ENCODE peak calls at places on chromosome 9, in eight cellular contexts. Y, R, A, U, S, I, M and X are unnamed samples.

GRCh38 chr9:92992549-92992948 is 45.2 kb downstream of the FGD3 start:
- DNase-seq in M (no peak), S (no peak), R (no peak), Y (no peak), I (no peak), A (no peak), U (no peak), X (no peak)

GRCh38 chr9:108271646-108272349 is 584.0 kb downstream of the ACTL7B start:
- DNase-seq in S (peak), R (no peak), U (no peak), I (no peak), A (peak), M (peak), Y (no peak), X (no peak)

GRCh38 chr9:98158071-98158791 is 34.2 kb downstream of the CORO2A start:
- DNase-seq in U (no peak), A (no peak), S (no peak), M (peak), R (no peak), I (no peak), Y (no peak), X (no peak)

GRCh38 chr9:113562653-113563381 is 99.3 kb downstream of the RGS3 start:
- DNase-seq in R (no peak), A (no peak), Y (no peak), U (no peak), I (no peak), M (no peak), S (peak), X (no peak)

GRCh38 chr9:128771745-128772519 is at the start of gene ZER1:
- DNase-seq in A (peak), I (peak), M (peak), R (peak), S (peak), Y (peak), U (peak), X (no peak)

GRCh38 chr9:7979591-7979990 is 180.0 kb upstream of the DMAC1 start:
- DNase-seq in U (no peak), M (no peak), S (no peak), R (no peak), I (no peak), Y (no peak), A (no peak), X (no peak)

GRCh38 chr9:112439171-112439570 is 47.5 kb upstream of the KIAA1958 start:
- DNase-seq in Y (no peak), R (no peak), S (no peak), A (no peak), I (no peak), U (no peak), M (no peak), X (no peak)

GRCh38 chr9:97802276-97802675 is 50.8 kb upstream of the FOXE1 start:
- DNase-seq in Y (no peak), I (no peak), S (no peak), U (no peak), A (no peak), R (no peak), M (peak), X (no peak)

GRCh38 chr9:131677445-131678180 is 62.3 kb downstream of the RAPGEF1 start:
- DNase-seq in I (no peak), U (no peak), A (no peak), M (peak), Y (no peak), R (no peak), S (no peak), X (no peak)

GRCh38 chr9:38057416-38058195 is 11.4 kb downstream of the SHB start:
- DNase-seq in M (no peak), S (no peak), Y (no peak), I (no peak), U (no peak), A (no peak), R (no peak), X (no peak)

GRCh38 chr9:92754091-92754740 is 10.4 kb downstream of the BICD2 start:
- DNase-seq in U (no peak), S (peak), A (no peak), M (no peak), R (no peak), Y (no peak), I (no peak), X (no peak)

GRCh38 chr9:96209407-96210031 is 92.5 kb downstream of the HSD17B3 start:
- DNase-seq in S (no peak), R (no peak), I (no peak), M (no peak), Y (no peak), U (no peak), A (no peak), X (no peak)

GRCh38 chr9:70979971-70980370 is 141.4 kb downstream of the TRPM3 start:
- DNase-seq in M (no peak), A (no peak), R (no peak), S (no peak), Y (no peak), I (no peak), U (no peak), X (no peak)

GRCh38 chr9:80049096-80049495 is 477.3 kb downstream of the TLE4 start:
- DNase-seq in R (no peak), S (no peak), U (no peak), I (no peak), Y (no peak), M (no peak), A (no peak), X (no peak)

GRCh38 chr9:89477395-89477794 is 20.5 kb downstream of the SEMA4D start:
- DNase-seq in M (no peak), S (no peak), A (no peak), Y (no peak), I (no peak), U (no peak), R (no peak), X (no peak)

GRCh38 chr9:126151671-126152050 is 175.0 kb upstream of the MVB12B start:
- DNase-seq in S (peak), R (no peak), A (no peak), I (no peak), M (no peak), U (no peak), Y (no peak), X (peak)

GRCh38 chr9:22508790-22509189 is 62.2 kb downstream of the DMRTA1 start:
- DNase-seq in Y (no peak), A (no peak), I (no peak), S (no peak), R (no peak), U (no peak), M (no peak), X (no peak)

GRCh38 chr9:306907-307306 is 92.2 kb downstream of the DOCK8 start:
- DNase-seq in A (no peak), I (no peak), U (no peak), M (peak), S (peak), Y (no peak), R (no peak), X (no peak)

GRCh38 chr9:132637801-132638200 is 32.0 kb downstream of the DDX31 start:
- DNase-seq in Y (no peak), S (no peak), A (no peak), R (no peak), U (no peak), M (no peak), I (no peak), X (no peak)

GRCh38 chr9:134461436-134461982 is 135.3 kb downstream of the RXRA start:
- DNase-seq in I (no peak), M (no peak), U (no peak), R (no peak), Y (no peak), A (no peak), S (no peak), X (no peak)

GRCh38 chr9:135098400-135099105 is 11.1 kb downstream of the OLFM1 start:
- DNase-seq in U (no peak), I (no peak), A (no peak), Y (peak), R (no peak), S (no peak), M (no peak), X (no peak)

GRCh38 chr9:133679056-133679455 is 42.9 kb downstream of the DBH start:
- DNase-seq in U (no peak), Y (no peak), M (no peak), I (no peak), R (no peak), S (no peak), A (no peak), X (no peak)

GRCh38 chr9:123637596-123637939 is 281.6 kb downstream of the CRB2 start:
- DNase-seq in I (no peak), S (no peak), U (no peak), Y (peak), M (no peak), R (no peak), A (no peak), X (no peak)

GRCh38 chr9:105127863-105128220 is 116.6 kb upstream of the SLC44A1 start:
- DNase-seq in A (no peak), I (no peak), S (no peak), Y (no peak), U (no peak), R (no peak), M (no peak), X (no peak)

GRCh38 chr9:105129731-105130130 is 114.7 kb upstream of the SLC44A1 start:
- DNase-seq in I (no peak), R (no peak), U (no peak), Y (no peak), A (no peak), S (no peak), M (no peak), X (no peak)

GRCh38 chr9:105132576-105132975 is 111.9 kb upstream of the SLC44A1 start:
- DNase-seq in R (no peak), I (no peak), U (no peak), A (no peak), M (peak), S (peak), Y (no peak), X (no peak)

GRCh38 chr9:105128908-105129307 is 115.5 kb upstream of the SLC44A1 start:
- DNase-seq in A (no peak), U (no peak), I (no peak), S (no peak), R (no peak), Y (no peak), M (peak), X (no peak)

DNA sequence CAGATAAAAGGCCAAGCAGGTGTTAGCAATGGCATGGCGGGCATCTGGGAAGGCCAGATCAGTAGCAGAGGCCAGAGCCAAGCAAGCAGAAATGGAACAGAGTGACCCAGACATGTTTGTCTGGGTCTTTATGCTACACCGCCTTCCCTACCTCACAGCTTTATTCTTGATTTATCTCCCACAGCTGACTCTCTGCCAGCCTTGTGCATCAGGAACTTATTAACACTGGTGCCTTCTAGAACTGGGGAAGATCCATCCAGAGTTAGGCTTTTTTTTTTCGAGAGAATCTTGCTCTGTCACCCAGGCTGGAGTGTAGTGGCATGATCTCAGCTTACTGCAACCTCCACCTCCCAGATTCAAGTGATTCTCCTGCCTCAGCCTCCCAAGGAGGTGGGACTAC is 112.4 kb upstream of the SLC44A1 start:
- DNase-seq in U (no peak), S (no peak), Y (no peak), R (no peak), A (no peak), I (no peak), M (no peak), X (no peak)
- H3K27ac ChIP-seq in U (no peak), S (no peak), Y (no peak), R (no peak), A (no peak), I (no peak), M (no peak), X (no peak)

GRCh38 chr9:23537192-23538059 is 288.6 kb downstream of the ELAVL2 start:
- DNase-seq in R (no peak), A (no peak), I (no peak), S (no peak), Y (no peak), U (no peak), M (peak), X (no peak)
- H3K4me3 ChIP-seq in R (peak), A (no peak), I (peak), S (peak), Y (no peak), U (peak), M (no peak), X (no peak)

DNA sequence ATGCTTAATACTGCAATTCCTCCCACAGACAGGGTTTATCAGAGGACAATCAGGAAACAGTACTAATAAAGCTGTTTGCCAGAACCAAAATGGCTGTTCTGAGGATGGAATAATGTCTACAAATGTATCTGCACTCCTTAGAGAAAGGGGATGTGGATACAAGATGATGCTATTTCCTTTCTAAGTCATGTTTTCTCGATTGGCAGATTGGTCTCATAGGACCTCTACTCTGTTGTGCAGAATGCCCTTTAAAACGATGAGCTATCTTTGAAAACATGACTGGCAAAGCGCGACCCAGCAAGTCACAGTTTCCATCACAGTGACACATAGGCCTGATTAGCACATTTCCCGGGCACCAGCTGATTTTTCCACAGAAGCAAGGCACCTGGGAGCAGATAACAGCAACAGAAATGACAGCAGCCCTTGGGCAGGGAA is 54.0 kb downstream of the AOPEP start:
- DNase-seq in M (no peak), U (no peak), S (peak), A (no peak), I (no peak), Y (no peak), R (peak), X (no peak)
- TF ChIP-seq POLR2A in M (no peak), U (no peak), S (no peak), A (no peak), I (no peak), Y (no peak), R (no peak), X (no peak)

GRCh38 chr9:86940774-86941173 is 6.5 kb downstream of the GAS1 start:
- DNase-seq in R (no peak), M (no peak), A (no peak), S (no peak), I (no peak), Y (no peak), U (no peak), X (no peak)
- H3K27ac ChIP-seq in R (no peak), M (no peak), A (no peak), S (no peak), I (no peak), Y (no peak), U (no peak), X (no peak)

GRCh38 chr9:136226680-136227410 is 18.8 kb downstream of the QSOX2 start:
- DNase-seq in M (no peak), S (no peak), I (no peak), A (no peak), U (no peak), R (no peak), Y (no peak), X (no peak)

GRCh38 chr9:136229096-136230065 is 16.2 kb downstream of the QSOX2 start:
- DNase-seq in S (no peak), R (no peak), I (no peak), Y (peak), M (no peak), U (no peak), A (no peak), X (no peak)

GRCh38 chr9:136230365-136230764 is 15.2 kb downstream of the QSOX2 start:
- DNase-seq in Y (no peak), M (no peak), U (no peak), R (no peak), A (no peak), S (no peak), I (no peak), X (no peak)

GRCh38 chr9:136225748-136226679 is 19.6 kb downstream of the QSOX2 start:
- DNase-seq in A (no peak), R (no peak), I (no peak), U (peak), S (peak), M (peak), Y (no peak), X (no peak)

DNA sequence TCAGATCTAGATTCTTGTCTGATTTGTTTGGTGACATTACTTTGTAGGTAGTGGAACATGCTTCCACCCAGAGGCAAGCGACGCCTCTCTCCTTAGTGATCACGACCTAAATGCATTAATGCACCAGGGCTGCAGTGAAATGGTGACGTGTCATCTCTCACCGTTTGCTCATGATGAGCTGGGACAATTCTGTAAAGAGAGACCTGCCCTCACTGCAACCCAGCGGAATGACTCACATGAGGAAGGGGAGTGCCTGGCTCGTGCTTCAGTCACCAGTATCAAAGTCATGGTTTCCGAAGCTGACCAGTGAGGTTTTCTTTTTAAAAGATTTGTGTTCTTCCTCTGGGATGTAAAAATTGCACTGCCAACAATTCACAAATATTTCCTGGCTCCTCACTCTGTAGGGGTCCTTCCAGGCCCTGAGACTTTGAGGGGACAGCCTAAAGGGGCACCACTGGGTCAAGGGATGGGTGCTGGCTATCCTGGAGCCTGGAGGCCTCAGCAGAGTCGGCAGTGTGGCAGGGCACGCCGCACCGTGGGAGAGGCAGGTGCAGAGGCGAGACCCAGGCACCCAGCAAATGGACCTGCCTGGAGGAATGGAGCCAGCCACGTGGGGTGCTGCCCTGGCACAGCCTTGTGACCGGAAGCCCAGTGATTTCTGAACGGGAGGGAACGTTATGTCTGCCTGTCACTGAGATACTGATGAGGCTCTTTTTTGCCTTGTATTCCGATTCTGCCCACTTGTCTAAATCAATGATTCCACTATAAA is 17.3 kb downstream of the QSOX2 start:
- DNase-seq in A (no peak), R (no peak), M (peak), Y (no peak), U (no peak), S (no peak), I (no peak), X (no peak)
- H3K4me3 ChIP-seq in A (no peak), R (no peak), M (no peak), Y (no peak), U (no peak), S (no peak), I (no peak), X (no peak)